ENCODE peak calls at places on chromosome 20, in six cellular contexts. R is uterus; F is heart left ventricle; G is tibial nerve; K is WERI-Rb-1; M is CD4-positive, alpha-beta T cell. A is an unnamed sample.

GRCh38 chr20:33053291-33054106 is at the start of gene BPIFB3:
- DNase-seq in G (no peak), R (no peak), M (no peak), K (no peak), F (no peak), A (no peak)

GRCh38 chr20:19806806-19807691 is 49.0 kb downstream of the RIN2 start:
- DNase-seq in G (no peak), F (no peak), K (no peak), R (no peak), M (no peak), A (no peak)

GRCh38 chr20:44186674-44187053 is 324 bp downstream of the JPH2 start:
- DNase-seq in R (no peak), M (no peak), K (no peak), G (no peak), F (no peak), A (no peak)

GRCh38 chr20:43744966-43745733 is 18.3 kb upstream of the GTSF1L start:
- DNase-seq in K (peak; percentile 81), F (no peak), G (no peak), M (no peak), R (no peak), A (no peak)

GRCh38 chr20:45110301-45110700 is 4.7 kb downstream of the WFDC5 start:
- DNase-seq in M (no peak), R (no peak), K (no peak), G (no peak), F (no peak), A (peak; percentile 42)

GRCh38 chr20:8432435-8433148 is 300.5 kb downstream of the PLCB1 start:
- DNase-seq in M (no peak), F (peak; percentile 10), K (no peak), G (no peak), R (no peak), A (no peak)

GRCh38 chr20:21372016-21372415 is 25.3 kb downstream of the NKX2-4 start:
- DNase-seq in R (no peak), K (no peak), G (no peak), M (no peak), F (no peak), A (no peak)

GRCh38 chr20:33554914-33555420 is 65.1 kb downstream of the CBFA2T2 start:
- DNase-seq in K (no peak), G (no peak), M (no peak), F (no peak), R (no peak), A (no peak)

GRCh38 chr20:652611-653109 is 340 bp downstream of the SRXN1 start:
- DNase-seq in M (no peak), K (peak; percentile 53), R (peak; percentile 52), F (no peak), G (no peak), A (no peak)

GRCh38 chr20:42308980-42309524 is 690.9 kb upstream of the CHD6 start:
- DNase-seq in M (no peak), F (no peak), G (no peak), K (no peak), R (no peak), A (no peak)

GRCh38 chr20:56433221-56433879 is 21.3 kb downstream of the CASS4 start:
- DNase-seq in G (no peak), F (no peak), M (no peak), K (no peak), R (no peak), A (no peak)

GRCh38 chr20:11118802-11119380 is 445.1 kb upstream of the JAG1 start:
- DNase-seq in M (no peak), G (no peak), F (no peak), K (no peak), R (no peak), A (no peak)

GRCh38 chr20:2163312-2163711 is 61.7 kb downstream of the STK35 start:
- DNase-seq in K (no peak), M (no peak), R (no peak), G (no peak), F (no peak), A (no peak)

GRCh38 chr20:36277546-36277945 is 28.6 kb upstream of the DLGAP4 start:
- DNase-seq in R (no peak), F (no peak), G (no peak), M (no peak), K (no peak), A (no peak)

GRCh38 chr20:36109251-36109947 is 45.1 kb upstream of the EPB41L1 start:
- DNase-seq in K (no peak), M (no peak), F (no peak), R (no peak), G (no peak), A (no peak)

GRCh38 chr20:53608456-53609413 is 15.1 kb upstream of the ZNF217 start:
- DNase-seq in G (no peak), K (no peak), M (peak; percentile 9), R (no peak), F (peak; percentile 33), A (no peak)

GRCh38 chr20:6232436-6232835 is 109.6 kb upstream of the FERMT1 start:
- DNase-seq in M (no peak), K (no peak), R (no peak), G (no peak), F (no peak), A (no peak)

GRCh38 chr20:45783656-45784294 is 7.9 kb downstream of the WFDC3 start:
- DNase-seq in F (peak; percentile 39), G (no peak), M (no peak), R (no peak), K (no peak), A (no peak)

GRCh38 chr20:16666272-16666671 is 63.6 kb upstream of the SNRPB2 start:
- DNase-seq in G (no peak), R (no peak), F (no peak), K (no peak), M (no peak), A (no peak)

GRCh38 chr20:9024996-9025395 is 43.9 kb upstream of the PLCB4 start:
- DNase-seq in R (no peak), K (no peak), M (no peak), F (no peak), G (no peak), A (no peak)

GRCh38 chr20:38286586-38287502 is 17.1 kb upstream of the BPI start:
- DNase-seq in K (no peak), M (no peak), R (no peak), F (peak; percentile 71), G (no peak), A (no peak)

GRCh38 chr20:38278150-38278549 is 17.6 kb upstream of the KIAA1755 start:
- DNase-seq in K (peak; percentile 97), R (no peak), G (no peak), F (no peak), M (no peak), A (no peak)

GRCh38 chr20:38278763-38279162 is 18.2 kb upstream of the KIAA1755 start:
- DNase-seq in G (no peak), M (no peak), F (no peak), K (no peak), R (no peak), A (no peak)

GRCh38 chr20:38284893-38285444 is 19.0 kb upstream of the BPI start:
- DNase-seq in K (no peak), G (no peak), R (no peak), F (no peak), M (no peak), A (no peak)

GRCh38 chr20:38283236-38283635 is 20.7 kb upstream of the BPI start:
- DNase-seq in G (no peak), K (no peak), R (no peak), M (no peak), F (no peak), A (no peak)
- TF ChIP-seq CTCF in G (no peak), K (no peak), R (no peak), M (no peak), F (no peak), A (no peak)

GRCh38 chr20:4817230-4817671 is 95.5 kb downstream of the PRND start:
- DNase-seq in G (no peak), F (no peak), K (no peak), M (no peak), R (no peak), A (no peak)
- TF ChIP-seq CTCF in G (no peak), F (no peak), K (no peak), M (no peak), R (no peak), A (no peak)

GRCh38 chr20:51335329-51335841 is 207.1 kb downstream of the NFATC2 start:
- DNase-seq in M (no peak), K (no peak), F (no peak), R (no peak), G (no peak), A (no peak)
- TF ChIP-seq CTCF in M (no peak), K (no peak), F (no peak), R (no peak), G (no peak), A (no peak)

DNA sequence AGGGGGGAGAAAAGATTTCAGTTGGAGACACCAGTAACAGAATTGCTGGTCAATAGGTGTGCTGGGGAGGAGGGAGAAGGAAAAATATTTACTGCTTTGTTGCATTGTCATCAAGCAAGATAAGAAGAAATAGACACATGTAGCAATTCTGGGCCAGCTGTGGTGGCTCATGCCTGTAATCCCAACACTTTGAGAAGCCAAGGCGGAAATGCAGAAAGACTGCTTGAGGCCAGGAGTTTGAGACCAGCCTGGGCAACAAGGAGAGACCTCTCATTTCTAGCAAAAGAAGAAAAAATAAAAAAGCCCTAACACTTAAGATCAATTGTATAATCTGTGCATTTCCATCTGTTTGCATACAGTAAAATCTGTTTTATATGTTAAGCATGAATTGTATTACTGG is 126.6 kb downstream of the ZFP64 start:
- DNase-seq in K (no peak), G (no peak), F (no peak), R (no peak), M (no peak), A (no peak)
- TF ChIP-seq CTCF in K (no peak), G (no peak), F (no peak), R (no peak), M (no peak), A (no peak)

DNA sequence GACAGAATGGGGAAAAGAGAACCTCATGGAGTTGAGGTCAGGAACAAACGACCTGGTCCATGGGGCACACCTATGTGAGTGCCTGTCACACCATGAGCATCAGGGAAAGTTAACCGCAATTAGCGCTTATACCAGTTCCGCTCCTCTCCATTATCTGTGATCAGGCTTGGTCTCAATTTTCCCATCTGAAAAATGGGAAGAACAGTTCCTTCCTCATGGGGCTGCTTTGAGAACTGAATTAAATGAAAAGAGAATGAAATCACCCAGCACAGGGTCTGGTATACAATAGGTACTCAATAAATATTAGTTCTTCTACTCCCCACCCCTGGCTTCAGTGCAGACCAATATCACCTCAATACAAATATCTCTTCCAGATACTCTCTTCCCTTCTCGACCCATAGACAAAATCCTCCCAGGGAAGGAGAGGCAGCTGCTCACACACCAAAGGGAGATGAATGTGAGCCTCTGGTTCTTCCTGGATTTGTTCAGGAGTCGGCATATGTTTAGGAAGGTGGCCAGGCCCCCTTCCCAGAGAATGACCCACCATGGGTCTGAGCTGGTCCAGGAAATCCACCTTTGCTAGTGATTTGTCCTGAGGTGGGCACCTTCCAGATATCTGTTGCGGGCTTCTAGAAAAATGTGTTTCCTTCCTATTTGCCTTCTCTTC is 2.4 kb upstream of the PTGIS start:
- DNase-seq in R (no peak), K (no peak), M (no peak), G (no peak), F (no peak), A (no peak)
- TF ChIP-seq CTCF in R (no peak), K (no peak), M (no peak), G (no peak), F (no peak), A (no peak)

GRCh38 chr20:24208652-24209051 is 220.1 kb upstream of the GGTLC1 start:
- DNase-seq in R (no peak), M (no peak), F (no peak), K (peak; percentile 77), G (no peak), A (peak; percentile 55)
- TF ChIP-seq CTCF in R (no peak), M (no peak), F (no peak), K (peak; percentile 73), G (no peak), A (peak; percentile 68)

A was measured in H1.